ENCODE peak calls at places on chromosome 5, in nine cellular contexts. One of them, this sample, is unnamed.

GRCh38 chr5:172802013-172802584 is 31.1 kb upstream of the DUSP1 start:
- DNase-seq in activated gamma-delta T cell: no peak
- DNase-seq in A172: no peak
- DNase-seq in tibial nerve: no peak
- DNase-seq in HS-27A: no peak
- DNase-seq in BJ: no peak
- DNase-seq in GM12865: no peak
- DNase-seq in M059J: no peak
- DNase-seq in H4: no peak
- DNase-seq in this sample: no peak

GRCh38 chr5:34483442-34484033 is 172.6 kb upstream of the RAI14 start:
- DNase-seq in activated gamma-delta T cell: no peak
- DNase-seq in A172: no peak
- DNase-seq in tibial nerve: no peak
- DNase-seq in HS-27A: no peak
- DNase-seq in BJ: no peak
- DNase-seq in GM12865: no peak
- DNase-seq in M059J: no peak
- DNase-seq in H4: no peak
- DNase-seq in this sample: no peak

GRCh38 chr5:69049796-69050195 is 44.0 kb upstream of the SLC30A5 start:
- DNase-seq in activated gamma-delta T cell: no peak
- DNase-seq in A172: no peak
- DNase-seq in tibial nerve: no peak
- DNase-seq in HS-27A: no peak
- DNase-seq in BJ: no peak
- DNase-seq in GM12865: no peak
- DNase-seq in M059J: no peak
- DNase-seq in H4: no peak
- DNase-seq in this sample: no peak

GRCh38 chr5:158390556-158390955 is 531.6 kb upstream of the CLINT1 start:
- DNase-seq in activated gamma-delta T cell: no peak
- DNase-seq in A172: peak
- DNase-seq in tibial nerve: no peak
- DNase-seq in HS-27A: no peak
- DNase-seq in BJ: no peak
- DNase-seq in GM12865: peak
- DNase-seq in M059J: peak
- DNase-seq in H4: no peak
- DNase-seq in this sample: no peak

GRCh38 chr5:56269216-56269927 is 36.2 kb upstream of the ANKRD55 start:
- DNase-seq in activated gamma-delta T cell: no peak
- DNase-seq in A172: peak
- DNase-seq in tibial nerve: no peak
- DNase-seq in HS-27A: no peak
- DNase-seq in BJ: no peak
- DNase-seq in GM12865: peak
- DNase-seq in M059J: peak
- DNase-seq in H4: peak
- DNase-seq in this sample: peak

GRCh38 chr5:105754056-105754455 is 1916.7 kb downstream of the EFNA5 start:
- DNase-seq in activated gamma-delta T cell: no peak
- DNase-seq in A172: no peak
- DNase-seq in tibial nerve: no peak
- DNase-seq in HS-27A: no peak
- DNase-seq in BJ: no peak
- DNase-seq in GM12865: no peak
- DNase-seq in M059J: no peak
- DNase-seq in H4: no peak
- DNase-seq in this sample: no peak

GRCh38 chr5:103120607-103121200 is 603 bp downstream of the PPIP5K2 start:
- DNase-seq in activated gamma-delta T cell: no peak
- DNase-seq in A172: peak
- DNase-seq in tibial nerve: no peak
- DNase-seq in HS-27A: no peak
- DNase-seq in BJ: no peak
- DNase-seq in GM12865: peak
- DNase-seq in M059J: peak
- DNase-seq in H4: peak
- DNase-seq in this sample: no peak

GRCh38 chr5:104513194-104513602 is 950.6 kb upstream of the NUDT12 start:
- DNase-seq in activated gamma-delta T cell: no peak
- DNase-seq in A172: peak
- DNase-seq in tibial nerve: no peak
- DNase-seq in HS-27A: peak
- DNase-seq in BJ: peak
- DNase-seq in GM12865: no peak
- DNase-seq in M059J: peak
- DNase-seq in H4: peak
- DNase-seq in this sample: no peak

GRCh38 chr5:79021753-79022152 is 36.6 kb upstream of the ARSB start:
- DNase-seq in activated gamma-delta T cell: no peak
- DNase-seq in A172: no peak
- DNase-seq in tibial nerve: no peak
- DNase-seq in HS-27A: no peak
- DNase-seq in BJ: no peak
- DNase-seq in GM12865: no peak
- DNase-seq in M059J: no peak
- DNase-seq in H4: no peak
- DNase-seq in this sample: no peak

GRCh38 chr5:124721336-124721735 is 25.1 kb downstream of the ZNF608 start:
- DNase-seq in activated gamma-delta T cell: no peak
- DNase-seq in A172: no peak
- DNase-seq in tibial nerve: no peak
- DNase-seq in HS-27A: no peak
- DNase-seq in BJ: no peak
- DNase-seq in GM12865: no peak
- DNase-seq in M059J: peak
- DNase-seq in H4: no peak
- DNase-seq in this sample: no peak

GRCh38 chr5:151424892-151425523 is 22.4 kb upstream of the SLC36A1 start:
- DNase-seq in activated gamma-delta T cell: no peak
- DNase-seq in A172: no peak
- DNase-seq in tibial nerve: no peak
- DNase-seq in HS-27A: no peak
- DNase-seq in BJ: no peak
- DNase-seq in GM12865: no peak
- DNase-seq in M059J: no peak
- DNase-seq in H4: no peak
- DNase-seq in this sample: no peak

GRCh38 chr5:120012441-120012840 is 383.1 kb downstream of the FAM170A start:
- DNase-seq in activated gamma-delta T cell: no peak
- DNase-seq in A172: no peak
- DNase-seq in tibial nerve: no peak
- DNase-seq in HS-27A: no peak
- DNase-seq in BJ: no peak
- DNase-seq in GM12865: no peak
- DNase-seq in M059J: no peak
- DNase-seq in H4: no peak
- DNase-seq in this sample: no peak

GRCh38 chr5:142507528-142507927 is 178.4 kb downstream of the FGF1 start:
- DNase-seq in activated gamma-delta T cell: no peak
- DNase-seq in A172: no peak
- DNase-seq in tibial nerve: no peak
- DNase-seq in HS-27A: no peak
- DNase-seq in BJ: no peak
- DNase-seq in GM12865: no peak
- DNase-seq in M059J: no peak
- DNase-seq in H4: no peak
- DNase-seq in this sample: no peak

GRCh38 chr5:168960492-168960891 is 340.4 kb downstream of the SLIT3 start:
- DNase-seq in activated gamma-delta T cell: no peak
- DNase-seq in A172: no peak
- DNase-seq in tibial nerve: no peak
- DNase-seq in HS-27A: no peak
- DNase-seq in BJ: no peak
- DNase-seq in GM12865: peak
- DNase-seq in M059J: no peak
- DNase-seq in H4: no peak
- DNase-seq in this sample: no peak

GRCh38 chr5:93603711-93604118 is 20.7 kb downstream of the NR2F1 start:
- DNase-seq in activated gamma-delta T cell: no peak
- DNase-seq in A172: no peak
- DNase-seq in tibial nerve: no peak
- DNase-seq in HS-27A: no peak
- DNase-seq in BJ: no peak
- DNase-seq in GM12865: no peak
- DNase-seq in M059J: no peak
- DNase-seq in H4: no peak
- DNase-seq in this sample: no peak

GRCh38 chr5:142671801-142672200 is 14.1 kb downstream of the FGF1 start:
- DNase-seq in activated gamma-delta T cell: no peak
- DNase-seq in A172: peak
- DNase-seq in tibial nerve: no peak
- DNase-seq in HS-27A: no peak
- DNase-seq in BJ: peak
- DNase-seq in GM12865: no peak
- DNase-seq in M059J: peak
- DNase-seq in H4: peak
- DNase-seq in this sample: no peak

GRCh38 chr5:69528015-69528414 is 32.0 kb upstream of the GTF2H2C start:
- DNase-seq in activated gamma-delta T cell: no peak
- DNase-seq in A172: no peak
- DNase-seq in tibial nerve: no peak
- DNase-seq in HS-27A: no peak
- DNase-seq in BJ: no peak
- DNase-seq in GM12865: no peak
- DNase-seq in M059J: no peak
- DNase-seq in H4: no peak
- DNase-seq in this sample: no peak

GRCh38 chr5:674630-675011 is 18.5 kb downstream of the TPPP start:
- DNase-seq in activated gamma-delta T cell: no peak
- DNase-seq in A172: no peak
- DNase-seq in tibial nerve: no peak
- DNase-seq in HS-27A: no peak
- DNase-seq in BJ: no peak
- DNase-seq in GM12865: no peak
- DNase-seq in M059J: peak
- DNase-seq in H4: no peak
- DNase-seq in this sample: no peak

GRCh38 chr5:135566422-135567416 is 12.1 kb downstream of the CXCL14 start:
- DNase-seq in activated gamma-delta T cell: no peak
- DNase-seq in A172: no peak
- DNase-seq in tibial nerve: no peak
- DNase-seq in HS-27A: no peak
- DNase-seq in BJ: no peak
- DNase-seq in GM12865: no peak
- DNase-seq in M059J: no peak
- DNase-seq in H4: no peak
- DNase-seq in this sample: no peak

GRCh38 chr5:96142184-96142781 is 180.6 kb upstream of the ELL2 start:
- DNase-seq in activated gamma-delta T cell: no peak
- DNase-seq in A172: no peak
- DNase-seq in tibial nerve: no peak
- DNase-seq in HS-27A: no peak
- DNase-seq in BJ: no peak
- DNase-seq in GM12865: no peak
- DNase-seq in M059J: no peak
- DNase-seq in H4: no peak
- DNase-seq in this sample: no peak

GRCh38 chr5:2109566-2109965 is 226.8 kb upstream of the IRX4 start:
- DNase-seq in activated gamma-delta T cell: no peak
- DNase-seq in A172: no peak
- DNase-seq in tibial nerve: no peak
- DNase-seq in HS-27A: no peak
- DNase-seq in BJ: no peak
- DNase-seq in GM12865: no peak
- DNase-seq in M059J: no peak
- DNase-seq in H4: peak
- DNase-seq in this sample: no peak

GRCh38 chr5:73088026-73088425 is 32.3 kb upstream of the TMEM171 start:
- DNase-seq in activated gamma-delta T cell: no peak
- DNase-seq in A172: no peak
- DNase-seq in tibial nerve: no peak
- DNase-seq in HS-27A: no peak
- DNase-seq in BJ: no peak
- DNase-seq in GM12865: no peak
- DNase-seq in M059J: no peak
- DNase-seq in H4: no peak
- DNase-seq in this sample: no peak

GRCh38 chr5:54457094-54457531 is 1.6 kb downstream of the HSPB3 start:
- DNase-seq in activated gamma-delta T cell: no peak
- DNase-seq in A172: peak
- DNase-seq in tibial nerve: no peak
- DNase-seq in HS-27A: no peak
- DNase-seq in BJ: peak
- DNase-seq in GM12865: no peak
- DNase-seq in M059J: peak
- DNase-seq in H4: peak
- DNase-seq in this sample: no peak

GRCh38 chr5:174459832-174460448 is 264.4 kb upstream of the MSX2 start:
- DNase-seq in activated gamma-delta T cell: no peak
- DNase-seq in A172: peak
- DNase-seq in tibial nerve: no peak
- DNase-seq in HS-27A: no peak
- DNase-seq in BJ: no peak
- DNase-seq in GM12865: no peak
- DNase-seq in M059J: peak
- DNase-seq in H4: peak
- DNase-seq in this sample: no peak